ENCODE peak calls at places on chromosomes 7 and 10, in five cellular contexts. One of them, this sample, is unnamed.

GRCh38 chr10:124576526-124577420 is 115.2 kb downstream of the LHPP start:
- DNase-seq in OCI-LY7: no peak
- DNase-seq in Karpas-422: no peak
- DNase-seq in IMR-90: no peak
- DNase-seq in hepatocyte: no peak
- DNase-seq in this sample: no peak

GRCh38 chr10:75417522-75417927 is 13.9 kb upstream of the LRMDA start:
- DNase-seq in IMR-90: no peak
- DNase-seq in hepatocyte: no peak
- DNase-seq in OCI-LY7: no peak
- DNase-seq in Karpas-422: no peak
- DNase-seq in this sample: peak; percentile 87

GRCh38 chr7:81402227-81402626 is 367.6 kb downstream of the HGF start:
- DNase-seq in hepatocyte: no peak
- DNase-seq in OCI-LY7: no peak
- DNase-seq in Karpas-422: no peak
- DNase-seq in IMR-90: no peak
- DNase-seq in this sample: no peak

GRCh38 chr10:28986117-28986792 is 302.6 kb upstream of the LYZL1 start:
- DNase-seq in Karpas-422: no peak
- DNase-seq in IMR-90: peak; percentile 42
- DNase-seq in hepatocyte: no peak
- DNase-seq in OCI-LY7: no peak
- DNase-seq in this sample: no peak

GRCh38 chr7:47935336-47935735 is 12.9 kb downstream of the PKD1L1 start:
- DNase-seq in hepatocyte: no peak
- DNase-seq in Karpas-422: no peak
- DNase-seq in IMR-90: no peak
- DNase-seq in OCI-LY7: no peak
- DNase-seq in this sample: no peak

GRCh38 chr10:46239247-46239646 is 47.5 kb upstream of the ANTXRL start:
- DNase-seq in Karpas-422: no peak
- DNase-seq in IMR-90: no peak
- DNase-seq in OCI-LY7: no peak
- DNase-seq in hepatocyte: no peak
- DNase-seq in this sample: no peak

GRCh38 chr7:96321670-96322372 is at the start of gene SLC25A13:
- DNase-seq in OCI-LY7: no peak
- DNase-seq in Karpas-422: peak; percentile 91
- DNase-seq in IMR-90: peak; percentile 73
- DNase-seq in hepatocyte: peak; percentile 94
- DNase-seq in this sample: peak; percentile 89

GRCh38 chr10:42768581-42769152 is 13.9 kb upstream of the BMS1 start:
- DNase-seq in OCI-LY7: no peak
- DNase-seq in Karpas-422: no peak
- DNase-seq in IMR-90: no peak
- DNase-seq in hepatocyte: no peak
- DNase-seq in this sample: no peak

GRCh38 chr7:14899065-14899464 is 3.5 kb downstream of the DGKB start:
- DNase-seq in IMR-90: no peak
- DNase-seq in hepatocyte: no peak
- DNase-seq in OCI-LY7: no peak
- DNase-seq in Karpas-422: no peak
- DNase-seq in this sample: no peak

GRCh38 chr7:6640246-6640721 is 3.2 kb downstream of the ZNF316 start:
- DNase-seq in OCI-LY7: no peak
- DNase-seq in Karpas-422: peak; percentile 53
- DNase-seq in hepatocyte: no peak
- DNase-seq in IMR-90: peak; percentile 31
- DNase-seq in this sample: peak; percentile 88

GRCh38 chr10:118957966-118958365 is 71.5 kb upstream of the NANOS1 start:
- DNase-seq in hepatocyte: no peak
- DNase-seq in IMR-90: no peak
- DNase-seq in OCI-LY7: no peak
- DNase-seq in Karpas-422: no peak
- DNase-seq in this sample: no peak

GRCh38 chr10:70652761-70653657 is 19.3 kb upstream of the ADAMTS14 start:
- DNase-seq in Karpas-422: peak; percentile 74
- DNase-seq in OCI-LY7: no peak
- DNase-seq in IMR-90: peak; percentile 98
- DNase-seq in hepatocyte: peak; percentile 36
- DNase-seq in this sample: no peak

GRCh38 chr10:30238836-30239235 is 110.2 kb downstream of the MTPAP start:
- DNase-seq in Karpas-422: no peak
- DNase-seq in hepatocyte: no peak
- DNase-seq in OCI-LY7: no peak
- DNase-seq in IMR-90: no peak
- DNase-seq in this sample: no peak

GRCh38 chr10:34731885-34732701 is 83.0 kb downstream of the PARD3 start:
- DNase-seq in IMR-90: peak; percentile 61
- DNase-seq in Karpas-422: no peak
- DNase-seq in OCI-LY7: no peak
- DNase-seq in hepatocyte: no peak
- DNase-seq in this sample: no peak

GRCh38 chr7:27868117-27868516 is 128.2 kb downstream of the TAX1BP1 start:
- DNase-seq in hepatocyte: no peak
- DNase-seq in IMR-90: peak; percentile 29
- DNase-seq in Karpas-422: no peak
- DNase-seq in OCI-LY7: no peak
- DNase-seq in this sample: no peak

GRCh38 chr10:87875929-87876571 is 12.6 kb downstream of the PTEN start:
- DNase-seq in IMR-90: no peak
- DNase-seq in hepatocyte: no peak
- DNase-seq in OCI-LY7: no peak
- DNase-seq in Karpas-422: peak; percentile 36
- DNase-seq in this sample: no peak

GRCh38 chr10:36681751-36682633 is 443.4 kb upstream of the ANKRD30A start:
- DNase-seq in Karpas-422: no peak
- DNase-seq in OCI-LY7: no peak
- DNase-seq in IMR-90: peak; percentile 67
- DNase-seq in hepatocyte: no peak
- DNase-seq in this sample: peak; percentile 28

GRCh38 chr7:47284691-47285246 is 297.1 kb downstream of the TNS3 start:
- DNase-seq in OCI-LY7: no peak
- DNase-seq in IMR-90: no peak
- DNase-seq in Karpas-422: no peak
- DNase-seq in hepatocyte: no peak
- DNase-seq in this sample: no peak

GRCh38 chr10:30352377-30352776 is 3.3 kb upstream of the MTPAP start:
- DNase-seq in IMR-90: no peak
- DNase-seq in OCI-LY7: no peak
- DNase-seq in hepatocyte: no peak
- DNase-seq in Karpas-422: no peak
- DNase-seq in this sample: no peak

GRCh38 chr7:18508441-18509427 is 13.2 kb downstream of the HDAC9 start:
- DNase-seq in hepatocyte: peak; percentile 34
- DNase-seq in OCI-LY7: no peak
- DNase-seq in Karpas-422: no peak
- DNase-seq in IMR-90: peak; percentile 98
- DNase-seq in this sample: peak; percentile 60

GRCh38 chr10:63518690-63519288 is 2.4 kb upstream of the REEP3 start:
- DNase-seq in Karpas-422: no peak
- DNase-seq in IMR-90: no peak
- DNase-seq in hepatocyte: no peak
- DNase-seq in OCI-LY7: no peak
- DNase-seq in this sample: no peak

GRCh38 chr10:77633376-77633775 is 4.2 kb downstream of the KCNMA1 start:
- DNase-seq in OCI-LY7: no peak
- DNase-seq in IMR-90: no peak
- DNase-seq in Karpas-422: no peak
- DNase-seq in hepatocyte: no peak
- DNase-seq in this sample: no peak

GRCh38 chr7:100875356-100875751 is 451 bp downstream of the SRRT start:
- DNase-seq in hepatocyte: peak; percentile 60
- DNase-seq in Karpas-422: peak; percentile 79
- DNase-seq in OCI-LY7: peak; percentile 58
- DNase-seq in IMR-90: no peak
- DNase-seq in this sample: peak; percentile 59

GRCh38 chr10:71349401-71349800 is 30.3 kb downstream of the SLC29A3 start:
- DNase-seq in OCI-LY7: no peak
- DNase-seq in hepatocyte: peak; percentile 46
- DNase-seq in IMR-90: no peak
- DNase-seq in Karpas-422: no peak
- DNase-seq in this sample: no peak

GRCh38 chr7:17944720-17945119 is 4.4 kb upstream of the SNX13 start:
- DNase-seq in OCI-LY7: no peak
- DNase-seq in hepatocyte: no peak
- DNase-seq in IMR-90: no peak
- DNase-seq in Karpas-422: no peak
- DNase-seq in this sample: no peak

GRCh38 chr7:103929808-103930415 is 59.5 kb downstream of the RELN start:
- DNase-seq in OCI-LY7: no peak
- DNase-seq in hepatocyte: no peak
- DNase-seq in Karpas-422: no peak
- DNase-seq in IMR-90: no peak
- DNase-seq in this sample: no peak

GRCh38 chr7:41881313-41882130 is 178.6 kb upstream of the INHBA start:
- DNase-seq in hepatocyte: no peak
- DNase-seq in OCI-LY7: peak; percentile 70
- DNase-seq in Karpas-422: peak; percentile 98
- DNase-seq in IMR-90: peak; percentile 89
- DNase-seq in this sample: no peak

GRCh38 chr10:114683162-114683561 is 25.1 kb upstream of the ABLIM1 start:
- DNase-seq in IMR-90: no peak
- DNase-seq in hepatocyte: no peak
- DNase-seq in OCI-LY7: no peak
- DNase-seq in Karpas-422: no peak
- DNase-seq in this sample: no peak

GRCh38 chr7:135167360-135167759 is 3.1 kb downstream of the CYREN start:
- DNase-seq in Karpas-422: no peak
- DNase-seq in OCI-LY7: no peak
- DNase-seq in IMR-90: no peak
- DNase-seq in hepatocyte: no peak
- DNase-seq in this sample: no peak

GRCh38 chr10:29691564-29692064 is 56.8 kb upstream of the SVIL start:
- DNase-seq in Karpas-422: no peak
- DNase-seq in IMR-90: peak; percentile 55
- DNase-seq in hepatocyte: peak; percentile 26
- DNase-seq in OCI-LY7: no peak
- DNase-seq in this sample: no peak

GRCh38 chr7:44186736-44187135 is 2.5 kb downstream of the GCK start:
- DNase-seq in IMR-90: no peak
- DNase-seq in OCI-LY7: no peak
- DNase-seq in Karpas-422: no peak
- DNase-seq in hepatocyte: no peak
- DNase-seq in this sample: no peak

GRCh38 chr7:157032644-157033482 is 22.4 kb upstream of the MNX1 start:
- DNase-seq in OCI-LY7: no peak
- DNase-seq in Karpas-422: no peak
- DNase-seq in hepatocyte: no peak
- DNase-seq in IMR-90: no peak
- DNase-seq in this sample: no peak

GRCh38 chr7:17130281-17131059 is 168.0 kb upstream of the AHR start:
- DNase-seq in IMR-90: peak; percentile 90
- DNase-seq in hepatocyte: peak; percentile 63
- DNase-seq in OCI-LY7: no peak
- DNase-seq in Karpas-422: no peak
- DNase-seq in this sample: peak; percentile 46

GRCh38 chr7:73628504-73628903 is 4.2 kb upstream of the MLXIPL start:
- DNase-seq in Karpas-422: no peak
- DNase-seq in hepatocyte: no peak
- DNase-seq in IMR-90: no peak
- DNase-seq in OCI-LY7: no peak
- DNase-seq in this sample: no peak

GRCh38 chr10:73653701-73654100 is 2.1 kb downstream of the SYNPO2L start:
- DNase-seq in hepatocyte: no peak
- DNase-seq in Karpas-422: peak; percentile 79
- DNase-seq in OCI-LY7: peak; percentile 34
- DNase-seq in IMR-90: peak; percentile 60
- DNase-seq in this sample: peak; percentile 40

GRCh38 chr7:41182782-41183181 is 520.1 kb downstream of the INHBA start:
- DNase-seq in hepatocyte: no peak
- DNase-seq in OCI-LY7: no peak
- DNase-seq in IMR-90: no peak
- DNase-seq in Karpas-422: no peak
- DNase-seq in this sample: no peak

GRCh38 chr7:73892003-73892975 is 31.3 kb downstream of the TMEM270 start:
- DNase-seq in OCI-LY7: no peak
- DNase-seq in hepatocyte: peak; percentile 23
- DNase-seq in IMR-90: peak; percentile 79
- DNase-seq in Karpas-422: no peak
- DNase-seq in this sample: no peak

GRCh38 chr7:119514326-119514725 is 758.6 kb upstream of the KCND2 start:
- DNase-seq in hepatocyte: peak; percentile 4
- DNase-seq in OCI-LY7: no peak
- DNase-seq in IMR-90: no peak
- DNase-seq in Karpas-422: no peak
- DNase-seq in this sample: no peak
- H3K4me3 ChIP-seq in hepatocyte: no peak overlapping the region
- H3K4me3 ChIP-seq in OCI-LY7: no peak overlapping the region
- H3K4me3 ChIP-seq in IMR-90: no peak overlapping the region
- H3K4me3 ChIP-seq in Karpas-422: no peak overlapping the region
- H3K4me3 ChIP-seq in this sample: no peak overlapping the region

GRCh38 chr7:25857376-25858067 is 294.5 kb upstream of the NFE2L3 start:
- DNase-seq in hepatocyte: peak; percentile 87
- DNase-seq in OCI-LY7: no peak
- DNase-seq in Karpas-422: no peak
- DNase-seq in IMR-90: peak; percentile 55
- DNase-seq in this sample: peak; percentile 84
- H2AFZ ChIP-seq in hepatocyte: peak overlapping the region; percentile 58
- H2AFZ ChIP-seq in OCI-LY7: peak overlapping the region; percentile 77
- H2AFZ ChIP-seq in Karpas-422: peak overlapping the region; percentile 68
- H2AFZ ChIP-seq in IMR-90: peak overlapping the region; percentile 92
- H2AFZ ChIP-seq in this sample: peak overlapping the region; percentile 78

GRCh38 chr10:1127629-1128028 is 71.4 kb downstream of the WDR37 start:
- DNase-seq in IMR-90: no peak
- DNase-seq in OCI-LY7: no peak
- DNase-seq in hepatocyte: no peak
- DNase-seq in Karpas-422: no peak
- DNase-seq in this sample: no peak
- H3K36me3 ChIP-seq in IMR-90: peaks cover 48% of the 10 kb centered on the region
- H3K36me3 ChIP-seq in OCI-LY7: peaks cover 71% of the 10 kb centered on the region
- H3K36me3 ChIP-seq in hepatocyte: no peaks in the 10 kb centered on the region
- H3K36me3 ChIP-seq in Karpas-422: peaks cover 12% of the 10 kb centered on the region
- H3K36me3 ChIP-seq in this sample: peaks cover 3% of the 10 kb centered on the region

GRCh38 chr7:70915067-70915466 is 216.9 kb upstream of the GALNT17 start:
- DNase-seq in Karpas-422: no peak
- DNase-seq in OCI-LY7: no peak
- DNase-seq in hepatocyte: no peak
- DNase-seq in IMR-90: no peak
- DNase-seq in this sample: no peak
- H3K4me3 ChIP-seq in Karpas-422: no peak overlapping the region
- H3K4me3 ChIP-seq in OCI-LY7: no peak overlapping the region
- H3K4me3 ChIP-seq in hepatocyte: no peak overlapping the region
- H3K4me3 ChIP-seq in IMR-90: no peak overlapping the region
- H3K4me3 ChIP-seq in this sample: no peak overlapping the region

DNA sequence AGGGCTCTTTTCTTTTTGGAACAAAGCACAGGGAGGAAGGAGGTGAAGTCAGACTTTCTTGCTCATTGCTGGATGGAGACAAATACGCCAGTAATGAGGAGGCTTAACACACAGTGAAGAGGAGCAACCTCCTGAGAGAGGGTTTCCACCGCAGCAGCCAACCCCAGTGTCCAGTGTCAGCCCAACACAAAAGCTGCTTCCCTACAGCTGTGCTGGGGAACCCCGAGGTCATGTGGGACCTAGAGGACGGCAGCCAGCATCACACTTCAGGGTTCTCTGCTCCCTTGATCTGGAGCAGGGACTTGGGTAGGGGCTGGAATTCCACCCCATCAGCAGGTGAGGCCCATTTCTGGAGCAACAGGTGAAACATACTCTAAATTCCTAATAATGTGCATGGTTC is 7.7 kb downstream of the BLNK start:
- DNase-seq in Karpas-422: no peak
- DNase-seq in OCI-LY7: no peak
- DNase-seq in IMR-90: no peak
- DNase-seq in hepatocyte: no peak
- DNase-seq in this sample: no peak
- H2AFZ ChIP-seq in Karpas-422: no peak overlapping the region
- H2AFZ ChIP-seq in OCI-LY7: no peak overlapping the region
- H2AFZ ChIP-seq in IMR-90: no peak overlapping the region
- H2AFZ ChIP-seq in hepatocyte: no peak overlapping the region
- H2AFZ ChIP-seq in this sample: peak overlapping the region; percentile 92